ENCODE peak calls at places on chromosomes 13 and 19, in four cellular contexts. K is GM23248, E is tibial nerve, B is prostate gland. A is an unnamed sample.

GRCh38 chr13:27130223-27131015 is 41.2 kb downstream of the USP12 start:
- DNase-seq in B (no peak), K (peak; percentile 59), E (peak; percentile 5), A (no peak)

GRCh38 chr19:14035706-14036105 is 4.1 kb downstream of the IL27RA start:
- DNase-seq in B (no peak), K (peak; percentile 43), E (no peak), A (no peak)

GRCh38 chr19:18539372-18539771 is 4.0 kb downstream of the FKBP8 start:
- DNase-seq in E (no peak), B (no peak), K (no peak), A (no peak)

GRCh38 chr19:45607071-45608029 is 5.3 kb upstream of the GPR4 start:
- DNase-seq in B (peak; percentile 57), E (peak; percentile 75), K (peak; percentile 81), A (peak; percentile 34)

GRCh38 chr19:45558399-45558878 is 26.2 kb downstream of the OPA3 start:
- DNase-seq in E (peak; percentile 31), K (peak; percentile 64), B (peak; percentile 63), A (peak; percentile 31)

GRCh38 chr13:63490149-63490548 is 2074.5 kb upstream of the PCDH20 start:
- DNase-seq in K (no peak), E (no peak), B (no peak), A (no peak)

GRCh38 chr19:18364826-18365528 is 21.0 kb upstream of the GDF15 start:
- DNase-seq in B (peak; percentile 96), K (peak; percentile 92), E (peak; percentile 75), A (no peak)

GRCh38 chr13:48977973-48978372 is 2.3 kb downstream of the FNDC3A start:
- DNase-seq in B (no peak), K (peak; percentile 67), E (no peak), A (no peak)

GRCh38 chr19:15296841-15297415 is 35.4 kb downstream of the BRD4 start:
- DNase-seq in B (no peak), K (no peak), E (no peak), A (no peak)

GRCh38 chr13:74070065-74070464 is 64.1 kb downstream of the KLF12 start:
- DNase-seq in E (no peak), B (no peak), K (no peak), A (no peak)

GRCh38 chr19:19531951-19532805 is 3.5 kb downstream of the YJEFN3 start:
- DNase-seq in E (peak; percentile 89), K (peak; percentile 86), B (peak; percentile 76), A (peak; percentile 86)

GRCh38 chr13:72164811-72165210 is 297.8 kb upstream of the DACH1 start:
- DNase-seq in K (no peak), B (no peak), E (no peak), A (no peak)

GRCh38 chr13:98965325-98965724 is 12.5 kb downstream of the DOCK9 start:
- DNase-seq in B (no peak), E (no peak), K (no peak), A (no peak)

GRCh38 chr13:21061077-21061945 is at the start of gene LATS2:
- DNase-seq in E (peak; percentile 97), B (peak; percentile 97), K (peak; percentile 99), A (peak; percentile 34)

GRCh38 chr13:110354715-110355473 is 47.8 kb downstream of the COL4A2 start:
- DNase-seq in B (no peak), E (no peak), K (peak; percentile 13), A (no peak)

GRCh38 chr19:27676877-27677276 is 1536.1 kb downstream of the UQCRFS1 start:
- DNase-seq in K (no peak), E (no peak), B (no peak), A (no peak)

GRCh38 chr13:62997696-62998095 is 1582.0 kb upstream of the PCDH20 start:
- DNase-seq in B (no peak), K (no peak), E (no peak), A (no peak)

DNA sequence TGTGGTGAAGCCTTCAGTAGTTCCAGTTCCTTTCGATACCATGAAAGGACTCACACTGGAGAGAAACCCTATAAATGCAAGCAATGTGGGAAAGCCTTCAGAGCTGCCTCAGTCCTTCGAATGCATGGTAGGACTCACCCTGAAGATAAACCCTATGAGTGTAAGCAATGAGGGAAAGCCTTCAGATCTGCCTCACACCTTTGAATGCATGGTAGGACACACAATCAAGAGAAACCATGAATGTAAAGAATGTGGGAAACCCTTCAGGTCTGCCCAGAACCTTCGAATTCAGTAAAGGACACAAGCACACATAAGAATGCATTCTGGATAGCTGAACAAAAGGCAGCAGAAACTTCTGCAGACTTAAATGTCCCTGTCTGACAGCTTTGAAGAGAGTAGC is 18.3 kb downstream of the ZNF69 start:
- DNase-seq in K (no peak), E (no peak), B (no peak), A (no peak)
- H3K9me3 ChIP-seq in K (peaks cover 12% of the 10 kb centered on the region), E (peaks cover 16% of the 10 kb centered on the region), B (peaks cover 4% of the 10 kb centered on the region), A (peaks cover 17% of the 10 kb centered on the region)

GRCh38 chr13:34988330-34988791 is 46.3 kb downstream of the NBEA start:
- DNase-seq in K (no peak), E (no peak), B (no peak), A (no peak)

GRCh38 chr13:34990399-34991224 is 48.5 kb downstream of the NBEA start:
- DNase-seq in K (no peak), E (no peak), B (no peak), A (no peak)

DNA sequence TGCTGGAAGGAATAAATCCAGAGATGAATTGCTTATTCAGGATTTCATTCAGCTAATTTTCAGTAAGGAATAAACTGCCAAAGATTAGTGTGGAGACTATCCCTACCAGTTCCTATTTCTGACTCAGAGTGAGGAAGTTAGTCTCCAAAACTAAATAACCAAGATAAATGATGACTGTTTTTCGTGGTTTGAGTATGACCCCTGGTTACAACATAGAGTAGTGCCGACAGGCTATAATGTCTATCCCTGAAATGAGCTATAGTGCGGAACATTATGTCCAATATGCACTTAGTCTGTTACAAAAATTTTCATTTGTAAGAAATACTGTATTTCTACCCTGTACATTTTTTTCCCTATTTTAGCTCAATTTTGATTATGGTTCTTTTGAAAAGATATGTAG is 51.4 kb downstream of the NBEA start:
- DNase-seq in K (peak; percentile 11), B (no peak), E (no peak), A (no peak)
- H3K9me3 ChIP-seq in K (no peaks in the 10 kb centered on the region), B (no peaks in the 10 kb centered on the region), E (no peaks in the 10 kb centered on the region), A (no peaks in the 10 kb centered on the region)

GRCh38 chr19:4052114-4052992 is 14.3 kb downstream of the ZBTB7A start:
- DNase-seq in K (peak; percentile 81), B (no peak), E (no peak), A (no peak)

GRCh38 chr19:4052993-4053422 is 13.7 kb downstream of the ZBTB7A start:
- DNase-seq in K (no peak), E (no peak), B (no peak), A (no peak)

GRCh38 chr19:4055209-4055552 is 11.5 kb downstream of the ZBTB7A start:
- DNase-seq in K (no peak), E (no peak), B (no peak), A (no peak)

GRCh38 chr19:4053423-4054324 is 13.0 kb downstream of the ZBTB7A start:
- DNase-seq in K (peak; percentile 2), E (no peak), B (no peak), A (no peak)

DNA sequence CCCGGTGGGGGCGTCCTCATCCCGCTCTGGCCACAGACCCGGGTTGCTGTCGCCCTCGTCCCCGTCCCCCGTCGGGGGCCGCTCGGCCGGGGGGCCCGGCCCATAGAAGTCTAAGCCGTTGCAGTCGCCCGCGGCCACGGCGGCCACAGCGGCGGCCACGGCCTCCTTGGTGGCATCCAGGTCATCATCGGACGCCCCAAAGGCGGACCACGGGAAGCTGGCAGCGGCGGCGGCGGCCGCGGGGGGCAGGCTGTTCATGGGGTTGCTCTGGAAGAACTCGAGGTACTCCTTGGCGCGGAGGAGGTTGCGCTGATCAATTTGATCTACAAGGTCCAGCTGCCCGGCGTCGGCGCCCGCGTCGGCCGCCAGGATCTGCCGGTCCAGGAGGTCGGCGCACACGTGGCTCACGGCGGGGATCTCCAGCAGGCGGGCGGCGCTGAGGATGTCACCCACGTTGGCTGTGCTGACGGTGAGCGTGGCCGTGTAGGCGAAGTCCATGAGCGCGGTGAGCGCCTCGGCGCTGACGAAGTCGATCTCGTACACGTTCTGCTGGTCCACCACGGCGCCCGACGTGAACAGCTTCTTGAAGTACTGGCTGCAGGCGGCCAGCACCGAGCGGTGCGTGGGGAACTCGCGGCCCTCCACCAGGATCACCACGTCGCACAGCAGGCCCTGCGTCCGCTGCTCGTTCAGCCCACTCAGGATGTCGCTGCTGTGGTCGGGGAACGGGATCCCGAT is 12.1 kb downstream of the ZBTB7A start:
- DNase-seq in K (peak; percentile 1), E (no peak), B (no peak), A (no peak)
- H3K9me3 ChIP-seq in K (no peaks in the 10 kb centered on the region), E (no peaks in the 10 kb centered on the region), B (no peaks in the 10 kb centered on the region), A (no peaks in the 10 kb centered on the region)

GRCh38 chr19:40033989-40034560 is 22.0 kb downstream of the ZNF780B start:
- DNase-seq in K (no peak), E (no peak), B (no peak), A (no peak)

GRCh38 chr19:40035996-40036395 is 20.0 kb downstream of the ZNF780B start:
- DNase-seq in K (no peak), B (no peak), E (no peak), A (no peak)
- H3K9me3 ChIP-seq in K (peaks cover 5% of the 10 kb centered on the region), B (peaks cover 4% of the 10 kb centered on the region), E (peaks cover 22% of the 10 kb centered on the region), A (peaks cover 21% of the 10 kb centered on the region)

GRCh38 chr19:4018140-4018613 is 10.6 kb downstream of the PIAS4 start:
- DNase-seq in K (no peak), B (no peak), E (no peak), A (no peak)

GRCh38 chr19:4016486-4016885 is 8.9 kb downstream of the PIAS4 start:
- DNase-seq in B (no peak), E (peak; percentile 9), K (no peak), A (no peak)

GRCh38 chr19:4018775-4019504 is 11.4 kb downstream of the PIAS4 start:
- DNase-seq in B (no peak), K (no peak), E (no peak), A (no peak)

GRCh38 chr19:4016903-4017638 is 9.5 kb downstream of the PIAS4 start:
- DNase-seq in B (no peak), E (no peak), K (no peak), A (no peak)

GRCh38 chr19:4019578-4019977 is 12.0 kb downstream of the PIAS4 start:
- DNase-seq in B (peak; percentile 39), E (no peak), K (no peak), A (no peak)
- H3K9me3 ChIP-seq in B (no peaks in the 10 kb centered on the region), E (no peaks in the 10 kb centered on the region), K (no peaks in the 10 kb centered on the region), A (no peaks in the 10 kb centered on the region)

GRCh38 chr19:37082307-37082706 is 4.1 kb downstream of the ZNF420 start:
- DNase-seq in B (no peak), K (no peak), E (no peak), A (no peak)

GRCh38 chr19:37087110-37087509 is 8.9 kb downstream of the ZNF420 start:
- DNase-seq in B (no peak), E (no peak), K (no peak), A (no peak)
- H3K9me3 ChIP-seq in B (peaks cover 6% of the 10 kb centered on the region), E (no peaks in the 10 kb centered on the region), K (peaks cover 4% of the 10 kb centered on the region), A (peaks cover 21% of the 10 kb centered on the region)

DNA sequence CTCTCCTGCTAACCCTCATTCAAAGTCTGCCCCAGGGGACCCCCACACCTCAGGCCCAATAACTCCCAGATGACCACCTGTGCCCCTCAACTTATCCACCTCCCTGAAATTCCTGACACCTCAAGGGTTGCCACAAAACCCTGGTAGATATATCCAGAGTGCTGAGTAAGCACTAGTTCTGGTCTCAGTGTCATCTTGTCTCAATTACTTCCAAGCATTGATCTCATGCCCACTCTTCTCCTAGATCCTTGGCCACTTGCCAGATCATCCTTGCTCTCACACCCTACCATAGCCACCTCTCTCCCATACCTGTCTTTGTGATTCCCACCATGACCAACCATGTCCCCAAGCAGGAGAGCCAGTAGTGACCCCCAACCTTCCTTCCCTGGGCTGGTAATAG is 2.0 kb downstream of the ZNF416 start:
- DNase-seq in K (no peak), E (no peak), B (no peak), A (no peak)
- H3K9me3 ChIP-seq in K (peaks cover 5% of the 10 kb centered on the region), E (peaks cover 28% of the 10 kb centered on the region), B (peaks cover 12% of the 10 kb centered on the region), A (peaks cover 34% of the 10 kb centered on the region)

GRCh38 chr19:23523863-23524262 is 128.6 kb upstream of the ZNF91 start:
- DNase-seq in B (no peak), E (no peak), K (no peak), A (no peak)
- H3K9me3 ChIP-seq in B (no peaks in the 10 kb centered on the region), E (no peaks in the 10 kb centered on the region), K (no peaks in the 10 kb centered on the region), A (no peaks in the 10 kb centered on the region)

A was measured in T-helper 17 cell.